ENCODE peak calls at places on chromosomes 12 and 14, in four cellular contexts. U, J, T and B are unnamed samples.

GRCh38 chr12:131829351-131829794 is 1.2 kb downstream of the MMP17 start:
- DNase-seq in U (peak; percentile 31), J (no peak), T (no peak), B (no peak)

GRCh38 chr14:53412819-53413664 is 259.9 kb upstream of the DDHD1 start:
- DNase-seq in U (peak; percentile 29), T (no peak), J (no peak), B (no peak)

GRCh38 chr12:96471368-96472040 is 17.9 kb upstream of the CFAP54 start:
- DNase-seq in J (no peak), U (peak; percentile 49), T (no peak), B (no peak)

GRCh38 chr12:67594888-67595287 is 53.7 kb upstream of the DYRK2 start:
- DNase-seq in U (no peak), J (no peak), T (no peak), B (no peak)

GRCh38 chr14:25696176-25696575 is 646.2 kb upstream of the STXBP6 start:
- DNase-seq in T (no peak), J (no peak), U (no peak), B (no peak)

GRCh38 chr14:64501326-64502171 is 2.1 kb downstream of the ZBTB25 start:
- DNase-seq in J (no peak), T (no peak), U (peak; percentile 88), B (no peak)

GRCh38 chr12:1662761-1663439 is 28.0 kb upstream of the ADIPOR2 start:
- DNase-seq in U (peak; percentile 71), T (peak; percentile 27), J (peak; percentile 95), B (no peak)

GRCh38 chr14:21100931-21101330 is at the start of gene TMEM253:
- DNase-seq in U (no peak), J (no peak), T (no peak), B (no peak)

GRCh38 chr14:75634848-75635247 is 25.8 kb downstream of the ERG28 start:
- DNase-seq in J (no peak), U (no peak), T (no peak), B (no peak)

GRCh38 chr14:53408175-53408879 is 255.2 kb upstream of the DDHD1 start:
- DNase-seq in T (no peak), U (no peak), J (no peak), B (no peak)

GRCh38 chr12:132458441-132459225 is 31.3 kb upstream of the FBRSL1 start:
- DNase-seq in U (no peak), T (no peak), J (no peak), B (no peak)

GRCh38 chr12:59115526-59115925 is 195.2 kb upstream of the LRIG3 start:
- DNase-seq in T (no peak), U (no peak), J (no peak), B (no peak)

GRCh38 chr12:109706747-109707469 is 6.7 kb upstream of the FAM222A start:
- DNase-seq in T (no peak), U (no peak), J (no peak), B (no peak)

GRCh38 chr12:47737936-47738335 is 12.6 kb upstream of the ENDOU start:
- DNase-seq in U (no peak), J (no peak), T (no peak), B (no peak)

GRCh38 chr12:52020539-52021336 is 14.0 kb downstream of the TAMALIN start:
- DNase-seq in U (peak; percentile 74), J (no peak), T (peak; percentile 75), B (peak; percentile 71)

GRCh38 chr12:5718680-5719079 is 226.4 kb downstream of the ANO2 start:
- DNase-seq in T (no peak), J (no peak), U (no peak), B (no peak)

GRCh38 chr12:119440961-119441360 is 106.4 kb downstream of the CCDC60 start:
- DNase-seq in J (no peak), U (no peak), T (no peak), B (no peak)

GRCh38 chr14:77305696-77306095 is 15.0 kb downstream of the POMT2 start:
- DNase-seq in J (no peak), U (no peak), T (no peak), B (no peak)

GRCh38 chr12:6133642-6134041 is 9.2 kb upstream of the VWF start:
- DNase-seq in T (no peak), J (no peak), U (no peak), B (no peak)

GRCh38 chr12:28164644-28165313 is 25.5 kb upstream of the CCDC91 start:
- DNase-seq in T (no peak), J (no peak), U (no peak), B (no peak)

GRCh38 chr14:90194706-90195105 is 61.6 kb upstream of the PSMC1 start:
- DNase-seq in J (no peak), U (no peak), T (no peak), B (no peak)

GRCh38 chr12:15751741-15752140 is 37.4 kb downstream of the EPS8 start:
- DNase-seq in T (no peak), U (no peak), J (no peak), B (no peak)

GRCh38 chr12:52543985-52544888 is 8.7 kb downstream of the KRT71 start:
- DNase-seq in T (no peak), J (no peak), U (no peak), B (no peak)